ENCODE peak calls at places on chromosome 22, in nine cellular contexts. V is activated CD4-positive, CD25-positive, alpha-beta regulatory T cell; R is HTR-8/SVneo; Y is LoVo; I is hypothalamus; P is mesothelial cell of epicardium; X is Kasumi-1; O is Jurkat, Clone E6-1; N is activated CD8-positive, alpha-beta memory T cell treated with anti-CD3 and anti-CD28 coated beads, Interleukin-2, amount 50 U/mL, for 4 hours. W is an unnamed sample.

GRCh38 chr22:31144223-31144622 is 3.9 kb upstream of the PLA2G3 start:
- DNase-seq in V (no peak), R (no peak), Y (peak; percentile 52), I (no peak), P (no peak), X (no peak), O (peak; percentile 6), N (no peak), W (no peak)

GRCh38 chr22:29434288-29434687 is 4.1 kb upstream of the RFPL1 start:
- DNase-seq in V (no peak), R (no peak), Y (no peak), I (no peak), P (no peak), X (no peak), O (no peak), N (no peak), W (no peak)

GRCh38 chr22:41524809-41525449 is 19.3 kb downstream of the POLR3H start:
- DNase-seq in V (no peak), R (no peak), Y (no peak), I (no peak), P (no peak), X (peak; percentile 89), O (peak; percentile 82), N (peak; percentile 68), W (no peak)

GRCh38 chr22:27581688-27582087 is 219.9 kb downstream of the MN1 start:
- DNase-seq in V (no peak), R (no peak), Y (no peak), I (peak; percentile 20), P (no peak), X (no peak), O (no peak), N (no peak), W (no peak)

GRCh38 chr22:23151827-23152226 is 6.5 kb downstream of the RAB36 start:
- DNase-seq in V (no peak), R (no peak), Y (no peak), I (no peak), P (no peak), X (no peak), O (no peak), N (no peak), W (no peak)

GRCh38 chr22:36280379-36280778 is 27.4 kb downstream of the APOL1 start:
- DNase-seq in V (no peak), R (no peak), Y (no peak), I (no peak), P (no peak), X (no peak), O (no peak), N (no peak), W (no peak)

GRCh38 chr22:20857838-20858614 is 585 bp downstream of the PI4KA start:
- DNase-seq in V (peak; percentile 73), R (peak; percentile 77), Y (peak; percentile 59), I (peak; percentile 76), P (peak; percentile 81), X (peak; percentile 71), O (peak; percentile 82), N (peak; percentile 86), W (peak; percentile 97)

GRCh38 chr22:25702046-25702445 is 39.9 kb upstream of the MYO18B start:
- DNase-seq in V (no peak), R (peak; percentile 4), Y (peak; percentile 18), I (no peak), P (no peak), X (peak; percentile 75), O (no peak), N (no peak), W (peak; percentile 85)

GRCh38 chr22:35756722-35757121 is 39.0 kb downstream of the APOL5 start:
- DNase-seq in V (no peak), R (no peak), Y (no peak), I (no peak), P (no peak), X (no peak), O (no peak), N (no peak), W (no peak)

GRCh38 chr22:30421695-30422480 is 3.7 kb upstream of the MTFP1 start:
- DNase-seq in V (no peak), R (no peak), Y (no peak), I (no peak), P (no peak), X (no peak), O (no peak), N (no peak), W (peak; percentile 90)

GRCh38 chr22:37256075-37256726 is 12.1 kb upstream of the RAC2 start:
- DNase-seq in V (no peak), R (no peak), Y (no peak), I (no peak), P (no peak), X (no peak), O (no peak), N (no peak), W (no peak)

GRCh38 chr22:30712094-30712493 is 17.4 kb downstream of the OSBP2 start:
- DNase-seq in V (no peak), R (no peak), Y (no peak), I (no peak), P (no peak), X (no peak), O (no peak), N (no peak), W (no peak)

GRCh38 chr22:37735054-37735453 is 38.2 kb downstream of the TRIOBP start:
- DNase-seq in V (no peak), R (peak; percentile 26), Y (no peak), I (peak; percentile 21), P (no peak), X (no peak), O (no peak), N (no peak), W (peak; percentile 12)

GRCh38 chr22:46148336-46148735 is 2.0 kb upstream of the PPARA start:
- DNase-seq in V (no peak), R (no peak), Y (no peak), I (no peak), P (no peak), X (no peak), O (no peak), N (no peak), W (no peak)